ENCODE peak calls at places on chromosome 4, in seven cellular contexts. X is neuronal stem cell, N is mesenchymal stem cell, J is H9, Y is IMR-90, A is H1, B is trophoblast cell. K is an unnamed sample.

GRCh38 chr4:97911236-97911906 is 231.9 kb downstream of the STPG2 start:
- DNase-seq in Y (no peak), X (peak), N (no peak), B (no peak), A (no peak), J (peak), K (peak)

GRCh38 chr4:118732591-118733330 is 47.6 kb downstream of the METTL14 start:
- DNase-seq in Y (peak), B (no peak), J (no peak), N (peak), A (no peak), X (no peak), K (no peak)

GRCh38 chr4:1177274-1178141 is 5.1 kb upstream of the SPON2 start:
- DNase-seq in B (no peak), X (no peak), Y (no peak), J (no peak), N (no peak), A (no peak), K (no peak)

GRCh38 chr4:26197018-26197779 is 123.6 kb upstream of the RBPJ start:
- DNase-seq in A (no peak), X (no peak), B (no peak), N (peak), J (no peak), Y (peak), K (no peak)

GRCh38 chr4:15469402-15470148 is at the start of gene CC2D2A:
- DNase-seq in B (no peak), Y (peak), X (peak), N (peak), J (peak), A (no peak), K (peak)

GRCh38 chr4:91340843-91341242 is 962.9 kb upstream of the GRID2 start:
- DNase-seq in B (no peak), X (no peak), N (no peak), A (no peak), J (no peak), Y (no peak), K (no peak)

GRCh38 chr4:853416-853781 is 27.5 kb upstream of the CPLX1 start:
- DNase-seq in J (no peak), B (no peak), A (no peak), Y (no peak), N (no peak), X (no peak), K (no peak)

GRCh38 chr4:16916719-16917337 is 18.4 kb upstream of the LDB2 start:
- DNase-seq in A (peak), Y (no peak), B (peak), N (peak), J (peak), X (no peak), K (peak)

GRCh38 chr4:147863808-147864472 is 132.1 kb downstream of the ARHGAP10 start:
- DNase-seq in X (no peak), A (no peak), Y (peak), B (no peak), J (no peak), N (no peak), K (no peak)

GRCh38 chr4:34893382-34893781 is 1350.9 kb downstream of the ARAP2 start:
- DNase-seq in X (no peak), Y (no peak), B (no peak), A (no peak), N (no peak), J (no peak), K (no peak)

GRCh38 chr4:41281038-41281634 is 24.4 kb downstream of the UCHL1 start:
- DNase-seq in J (peak), B (peak), A (no peak), Y (peak), X (peak), N (peak), K (peak)

GRCh38 chr4:8919651-8920288 is 48.1 kb upstream of the HMX1 start:
- DNase-seq in J (no peak), Y (no peak), B (no peak), A (no peak), N (no peak), X (no peak), K (no peak)

GRCh38 chr4:53924333-53925049 is 139.9 kb downstream of the CHIC2 start:
- DNase-seq in X (no peak), Y (no peak), N (no peak), J (no peak), B (no peak), A (no peak), K (peak)

GRCh38 chr4:123244233-123244632 is 152.4 kb upstream of the SPRY1 start:
- DNase-seq in B (no peak), X (no peak), N (peak), Y (peak), A (no peak), J (no peak), K (no peak)

GRCh38 chr4:165464813-165465381 is 86.1 kb downstream of the CPE start:
- DNase-seq in X (peak), A (no peak), N (peak), B (no peak), J (no peak), Y (peak), K (peak)

GRCh38 chr4:143286733-143287570 is 49.7 kb upstream of the GAB1 start:
- DNase-seq in B (no peak), X (no peak), N (peak), Y (peak), A (no peak), J (no peak), K (no peak)

GRCh38 chr4:54542540-54543041 is 115.2 kb upstream of the KIT start:
- DNase-seq in B (no peak), X (no peak), Y (peak), J (no peak), N (no peak), A (no peak), K (peak)

DNA sequence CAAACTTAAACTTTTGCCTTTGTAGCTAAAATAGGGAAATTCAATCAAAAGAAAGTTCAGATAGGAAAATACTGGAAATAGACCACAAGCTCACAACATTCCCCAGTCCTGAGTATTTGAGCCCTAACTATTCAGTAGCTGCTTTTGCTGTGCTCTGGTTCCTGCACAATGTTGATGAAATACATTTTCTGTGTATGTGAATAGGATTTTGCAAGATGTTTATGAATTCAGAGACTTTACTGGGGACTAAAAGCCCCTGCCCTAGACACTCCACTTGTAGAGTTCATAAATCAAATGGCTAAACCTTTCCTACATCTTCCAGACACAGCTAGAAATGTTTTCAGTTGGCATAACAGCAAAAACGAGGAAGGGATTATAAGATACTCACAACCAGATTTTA is 105.9 kb downstream of the FBXO8 start:
- DNase-seq in N (peak), B (no peak), Y (no peak), A (no peak), X (no peak), J (no peak), K (no peak)
- H2AK5ac ChIP-seq in N (no peak), B (no peak), Y (no peak), A (no peak), X (no peak), J (no peak), K (no peak)

GRCh38 chr4:152556814-152557213 is 20.9 kb upstream of the FBXW7 start:
- DNase-seq in J (no peak), X (no peak), A (no peak), Y (no peak), B (no peak), N (no peak), K (no peak)
- H2AK5ac ChIP-seq in J (no peak), X (no peak), A (no peak), Y (no peak), B (no peak), N (no peak), K (no peak)

DNA sequence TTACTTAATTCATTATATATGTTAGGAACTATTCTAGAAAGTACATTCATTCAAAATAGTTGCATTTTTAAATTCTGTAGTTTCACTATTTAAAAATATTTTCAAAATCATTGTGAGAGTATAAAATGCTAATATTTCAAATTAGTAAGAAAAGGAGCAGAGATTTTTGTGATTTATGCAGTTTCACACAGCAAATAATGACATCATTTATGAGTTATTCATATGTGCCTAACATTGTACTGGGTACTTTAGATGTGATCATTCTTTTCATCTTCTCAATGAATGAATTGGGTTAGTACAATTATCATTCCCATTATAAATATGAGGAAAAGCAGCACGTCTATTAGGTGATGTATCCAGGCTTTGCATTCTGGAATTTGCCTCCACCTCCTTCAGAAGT is 1451.0 kb upstream of the IGFBP7 start:
- DNase-seq in N (no peak), A (no peak), B (no peak), Y (no peak), X (no peak), J (no peak), K (no peak)
- H2AK5ac ChIP-seq in N (no peak), A (no peak), B (no peak), Y (no peak), X (no peak), J (no peak), K (no peak)

DNA sequence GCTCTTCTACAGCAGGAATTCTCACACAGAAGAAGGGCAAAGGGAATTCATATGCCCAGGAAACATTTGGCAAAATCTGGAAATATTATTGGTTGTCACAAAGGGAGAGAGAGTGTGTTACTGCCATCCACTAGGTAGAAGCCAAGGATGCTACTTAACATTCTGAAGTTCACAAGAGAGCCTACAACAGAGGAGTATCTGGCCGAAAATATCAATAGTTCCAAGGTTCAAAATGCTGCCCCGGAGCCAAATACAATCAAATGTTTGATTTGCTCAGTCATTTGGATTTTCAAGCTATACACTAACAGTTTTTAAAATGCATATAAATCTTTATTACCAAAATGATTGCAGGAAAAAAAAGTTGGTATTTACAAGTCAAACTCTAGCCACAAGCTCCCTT is 18.8 kb downstream of the OTUD4 start:
- DNase-seq in J (no peak), N (no peak), Y (no peak), B (no peak), X (no peak), A (no peak), K (no peak)
- H2AK5ac ChIP-seq in J (no peak), N (no peak), Y (no peak), B (no peak), X (no peak), A (no peak), K (no peak)

GRCh38 chr4:2472187-2472586 is 3.3 kb downstream of the RNF4 start:
- DNase-seq in A (no peak), Y (peak), J (no peak), N (peak), X (no peak), B (no peak), K (no peak)
- H2AK5ac ChIP-seq in A (no peak), Y (no peak), J (no peak), N (no peak), X (no peak), B (no peak), K (no peak)

K was measured in mesendoderm.